ENCODE peak calls at places on chromosomes 4 and X, in five cellular contexts. K is kidney epithelial cell, M is HL-60, V is fibroblast of lung, O is lung. N is an unnamed sample.

GRCh38 chr4:87947381-87948160 is 27.9 kb upstream of the SPP1 start:
- DNase-seq in K (peak; percentile 10), M (no peak), V (no peak), O (no peak), N (no peak)

GRCh38 chrX:3748052-3748559 is 34.7 kb upstream of the PRKX start:
- DNase-seq in K (no peak), M (no peak), V (no peak), O (no peak), N (no peak)

GRCh38 chr4:177237291-177237690 is 72.4 kb upstream of the NEIL3 start:
- DNase-seq in K (no peak), M (no peak), V (no peak), O (no peak), N (no peak)

GRCh38 chr4:142817442-142817841 is 28.7 kb downstream of the INPP4B start:
- DNase-seq in K (peak; percentile 86), M (peak; percentile 15), V (peak; percentile 92), O (no peak), N (peak; percentile 67)

GRCh38 chrX:102985182-102985581 is 48.1 kb downstream of the RAB40AL start:
- DNase-seq in K (no peak), M (peak; percentile 83), V (no peak), O (no peak), N (no peak)

GRCh38 chrX:119228506-119229290 is 7.4 kb upstream of the PGRMC1 start:
- DNase-seq in K (peak; percentile 68), M (no peak), V (peak; percentile 85), O (no peak), N (peak; percentile 14)

GRCh38 chr4:17717301-17717700 is 64.1 kb downstream of the FAM184B start:
- DNase-seq in K (no peak), M (no peak), V (no peak), O (no peak), N (peak; percentile 7)

GRCh38 chr4:30719363-30720020 is 677 bp upstream of the PCDH7 start:
- DNase-seq in K (no peak), M (no peak), V (peak; percentile 73), O (no peak), N (peak; percentile 90)

GRCh38 chr4:106019771-106020170 is 124.5 kb downstream of the NPNT start:
- DNase-seq in K (no peak), M (no peak), V (no peak), O (no peak), N (no peak)

GRCh38 chr4:52711271-52711670 is 40.0 kb downstream of the ERVMER34-1 start:
- DNase-seq in K (no peak), M (no peak), V (no peak), O (no peak), N (no peak)

GRCh38 chr4:124184767-124185166 is 527.8 kb downstream of the ANKRD50 start:
- DNase-seq in K (no peak), M (no peak), V (no peak), O (no peak), N (no peak)

GRCh38 chr4:105198541-105198940 is 51.9 kb downstream of the TET2 start:
- DNase-seq in K (no peak), M (no peak), V (no peak), O (no peak), N (no peak)

GRCh38 chr4:82892467-82892802 is 1.5 kb upstream of the SEC31A start:
- DNase-seq in K (no peak), M (no peak), V (no peak), O (no peak), N (no peak)

GRCh38 chr4:187478292-187479205 is 517.0 kb upstream of the ZFP42 start:
- DNase-seq in K (peak; percentile 18), M (no peak), V (peak; percentile 93), O (no peak), N (no peak)

DNA sequence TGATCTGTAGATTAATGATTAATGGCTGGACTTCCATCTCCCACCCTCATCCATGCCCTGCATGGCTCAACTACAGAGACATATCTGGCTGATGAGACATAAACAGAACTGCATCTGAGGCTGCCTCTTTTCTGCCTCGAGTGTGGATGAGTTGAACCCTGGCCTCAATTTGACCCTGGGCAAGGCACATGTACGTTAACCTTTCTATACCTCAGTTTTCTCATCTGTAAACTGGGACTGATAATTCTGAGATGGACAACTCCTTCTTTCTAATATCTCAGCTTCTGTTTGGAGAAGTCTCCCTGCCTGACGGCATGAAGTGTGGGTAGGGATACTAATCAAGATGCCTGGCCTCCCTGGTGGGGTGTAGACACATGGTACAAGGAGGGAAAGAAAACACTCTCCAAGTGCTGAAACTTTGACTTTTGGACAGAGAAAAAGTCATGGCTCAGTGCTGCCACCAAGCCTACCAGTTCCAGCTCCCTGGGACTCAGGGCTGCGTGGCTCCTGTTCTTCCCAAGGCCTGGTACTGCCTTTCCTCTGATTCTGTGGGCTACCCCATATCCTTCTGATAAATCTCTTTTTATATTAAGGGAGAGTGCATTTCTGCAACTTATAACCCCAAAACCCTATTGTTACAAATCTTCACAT is 64.4 kb downstream of the HAUS3 start:
- DNase-seq in K (no peak), M (no peak), V (no peak), O (no peak), N (no peak)
- TF ChIP-seq CTCF in K (peak; percentile 15), M (no peak), V (no peak), O (no peak), N (no peak)

GRCh38 chrX:40103565-40104323 is 6.0 kb upstream of the BCOR start:
- DNase-seq in K (no peak), M (no peak), V (no peak), O (no peak), N (no peak)

GRCh38 chrX:40104649-40105015 is 6.9 kb upstream of the BCOR start:
- DNase-seq in K (no peak), M (no peak), V (peak; percentile 55), O (no peak), N (no peak)

GRCh38 chrX:40100537-40101429 is 3.0 kb upstream of the BCOR start:
- DNase-seq in K (no peak), M (no peak), V (no peak), O (no peak), N (no peak)

GRCh38 chrX:40101430-40101802 is 3.7 kb upstream of the BCOR start:
- DNase-seq in K (no peak), M (no peak), V (no peak), O (no peak), N (no peak)

DNA sequence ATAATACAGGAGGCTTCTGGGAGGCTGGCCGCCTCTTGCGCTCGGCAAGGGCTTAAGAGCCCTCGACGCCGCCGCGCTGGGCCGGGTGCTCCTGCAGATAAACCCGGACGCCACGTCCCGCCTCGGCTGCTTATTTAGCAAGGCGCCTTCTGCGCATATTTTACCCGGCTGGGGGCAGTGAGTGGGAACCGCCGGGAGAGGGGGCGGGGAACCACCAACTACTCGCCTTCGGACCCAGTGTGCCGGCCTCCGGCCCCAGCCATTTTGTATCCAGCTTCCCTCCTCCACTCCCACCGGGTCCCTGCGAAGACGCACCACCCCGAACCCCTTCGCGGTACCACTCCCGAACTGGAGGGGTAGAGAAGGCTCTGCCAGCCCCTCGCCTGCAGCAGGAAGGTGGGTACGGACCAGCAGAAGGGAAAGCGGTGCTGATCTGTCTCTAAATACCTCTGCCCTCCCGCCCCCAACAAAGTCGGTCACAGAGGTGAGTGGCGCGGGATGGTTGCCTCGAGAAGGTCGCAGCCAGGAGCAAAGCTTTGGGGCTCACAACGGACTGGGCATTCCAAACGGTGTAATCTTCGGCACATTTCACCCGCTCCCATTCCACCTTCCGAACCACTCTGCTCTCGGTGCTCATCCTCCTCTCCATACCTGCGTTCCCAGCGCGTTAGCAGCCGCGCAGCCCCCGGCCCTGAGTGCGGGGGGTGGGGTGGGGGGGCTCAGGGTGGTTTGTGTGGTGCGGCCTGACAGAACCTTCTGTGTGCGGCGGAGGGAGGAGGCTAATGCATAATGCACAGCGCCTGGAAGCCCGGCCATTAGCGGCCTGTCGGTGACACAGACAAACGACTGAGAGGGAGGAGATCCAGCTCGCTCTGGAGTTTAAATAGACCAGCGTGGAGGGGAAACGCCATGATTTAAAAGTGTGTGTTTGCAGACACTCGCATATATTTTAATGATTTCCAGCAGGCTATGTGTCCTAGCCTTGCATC is 4.9 kb upstream of the BCOR start:
- DNase-seq in K (no peak), M (no peak), V (no peak), O (no peak), N (no peak)
- H3K4me3 ChIP-seq in K (no peak overlapping the region), M (no peak overlapping the region), V (no peak overlapping the region), O (no peak overlapping the region), N (no peak overlapping the region)

GRCh38 chr4:130849985-130850632 is 1754.2 kb downstream of the C4orf33 start:
- DNase-seq in K (no peak), M (no peak), V (peak; percentile 9), O (no peak), N (peak; percentile 80)
- TF ChIP-seq CTCF in K (no peak), M (no peak), V (no peak), O (no peak), N (no peak)

DNA sequence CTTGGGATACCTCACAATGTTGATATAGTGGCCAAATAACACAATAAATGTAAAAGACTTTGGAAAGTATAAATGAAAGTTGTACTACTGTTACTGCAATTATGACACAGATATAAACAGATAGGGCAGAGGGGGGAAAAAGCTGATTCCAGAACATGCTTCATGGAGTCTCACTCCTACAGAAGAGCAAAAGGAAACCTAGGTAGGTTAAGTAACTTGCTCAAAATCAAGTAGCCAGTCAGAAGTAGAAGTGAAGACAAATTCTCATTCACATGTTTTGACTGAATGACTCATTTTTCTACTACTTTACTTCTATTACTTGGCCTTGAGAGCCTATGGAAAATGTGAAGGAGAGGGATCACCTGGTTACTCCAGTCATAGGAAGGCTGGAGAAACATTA is 23.6 kb upstream of the RASGEF1B start:
- DNase-seq in K (no peak), M (no peak), V (no peak), O (no peak), N (no peak)
- H3K4me3 ChIP-seq in K (no peak overlapping the region), M (no peak overlapping the region), V (no peak overlapping the region), O (no peak overlapping the region), N (no peak overlapping the region)

DNA sequence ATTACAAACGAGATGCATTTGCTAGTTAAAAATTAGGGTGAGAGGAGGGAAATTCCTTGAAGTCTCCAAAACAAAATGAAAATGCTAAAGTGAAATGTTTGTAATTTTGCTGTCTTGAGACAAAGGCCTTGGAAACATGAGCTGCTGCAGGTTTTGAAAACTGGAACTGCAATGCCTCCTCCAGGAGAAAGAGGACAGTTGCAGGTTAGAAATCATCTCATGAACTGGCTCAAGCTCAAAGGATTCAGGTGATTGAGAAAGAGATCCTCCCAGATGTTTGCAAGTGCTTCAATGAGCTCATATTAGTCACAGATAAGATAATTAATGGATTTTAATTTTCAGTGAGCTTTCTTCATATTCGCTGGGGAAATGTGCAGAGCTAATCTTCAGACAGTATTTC is 32.4 kb downstream of the SMPX start:
- DNase-seq in K (no peak), M (no peak), V (peak; percentile 57), O (no peak), N (peak; percentile 34)
- TF ChIP-seq CTCF in K (peak; percentile 43), M (no peak), V (peak; percentile 54), O (no peak), N (peak; percentile 50)